ENCODE peak calls at places on chromosomes 7 and 10, in eight cellular contexts. H, E, Y, Z, D, W, L and G are unnamed samples.
A peak's percentile ranks its signal among the peaks of the same experiment; 100 is the strongest.

GRCh38 chr7:44240983-44241510 is 40.3 kb downstream of the YKT6 start:
- DNase-seq in L (peak; percentile 91), E (peak; percentile 89), Z (peak; percentile 94), H (no peak), W (peak; percentile 51), Y (peak; percentile 81), D (peak; percentile 77), G (peak; percentile 70)

GRCh38 chr10:86815035-86815617 is 58.7 kb downstream of the BMPR1A start:
- DNase-seq in Y (no peak), Z (peak; percentile 69), D (no peak), L (no peak), E (no peak), H (no peak), W (peak; percentile 56), G (no peak)

GRCh38 chr7:96995406-96996110 is 9.8 kb upstream of the DLX6 start:
- DNase-seq in W (no peak), Z (no peak), E (no peak), Y (no peak), L (no peak), D (no peak), H (no peak), G (no peak)

GRCh38 chr7:155462163-155462735 is 4.3 kb downstream of the EN2 start:
- DNase-seq in L (no peak), D (no peak), Z (no peak), H (no peak), Y (no peak), W (no peak), E (no peak), G (no peak)

GRCh38 chr10:18400911-18401260 is 250.5 kb downstream of the NSUN6 start:
- DNase-seq in H (no peak), L (no peak), E (peak; percentile 17), D (no peak), Y (no peak), Z (peak; percentile 4), W (no peak), G (no peak)

GRCh38 chr7:26368542-26368941 is 76.9 kb downstream of the SNX10 start:
- DNase-seq in L (peak; percentile 13), W (no peak), E (no peak), Y (no peak), Z (no peak), H (no peak), D (no peak), G (no peak)

GRCh38 chr10:77774940-77775391 is 137.4 kb upstream of the KCNMA1 start:
- DNase-seq in W (peak; percentile 63), D (no peak), E (no peak), Y (peak; percentile 28), Z (no peak), H (no peak), L (no peak), G (no peak)

GRCh38 chr10:88676283-88677060 is 12.2 kb downstream of the LIPF start:
- DNase-seq in Y (no peak), Z (no peak), E (no peak), H (no peak), L (no peak), D (no peak), W (no peak), G (no peak)